ENCODE peak calls at places on chromosomes 11 and 22, in five cellular contexts. G is Calu3; Y is CD4-positive, alpha-beta T cell; K is GM06990; V is esophagus squamous epithelium. B is an unnamed sample.

GRCh38 chr11:65853249-65853979 is 4.6 kb downstream of the CFL1 start:
- DNase-seq in Y (no peak), K (no peak), G (no peak), V (no peak), B (no peak)

GRCh38 chr11:12245091-12245490 is 132.3 kb upstream of the PARVA start:
- DNase-seq in K (no peak), V (no peak), Y (no peak), G (no peak), B (no peak)

GRCh38 chr11:63673579-63673978 is 2.4 kb upstream of the ATL3 start:
- DNase-seq in V (no peak), Y (no peak), K (no peak), G (no peak), B (no peak)

GRCh38 chr11:94731921-94732601 is 36.1 kb upstream of the AMOTL1 start:
- DNase-seq in Y (no peak), V (no peak), K (no peak), G (no peak), B (no peak)

GRCh38 chr22:38317995-38318715 is 922 bp upstream of the CSNK1E start:
- DNase-seq in V (peak; percentile 26), K (no peak), G (peak; percentile 82), Y (no peak), B (peak; percentile 21)

GRCh38 chr11:72838691-72839305 is 24.6 kb downstream of the ATG16L2 start:
- DNase-seq in V (no peak), Y (no peak), K (no peak), G (no peak), B (no peak)

GRCh38 chr11:34558673-34559072 is 45.1 kb upstream of the ELF5 start:
- DNase-seq in V (no peak), K (no peak), G (no peak), Y (no peak), B (no peak)

GRCh38 chr11:111454561-111455192 is 57.5 kb downstream of the BTG4 start:
- DNase-seq in V (no peak), G (peak; percentile 60), Y (no peak), K (no peak), B (peak; percentile 58)

GRCh38 chr11:65884716-65885092 is 3.6 kb downstream of the FIBP start:
- DNase-seq in Y (peak; percentile 75), K (peak; percentile 80), V (no peak), G (peak; percentile 86), B (peak; percentile 81)

GRCh38 chr11:93054881-93055280 is 85.4 kb downstream of the MTNR1B start:
- DNase-seq in G (peak; percentile 6), Y (no peak), K (peak; percentile 6), V (no peak), B (no peak)

GRCh38 chr11:78961186-78961782 is 386.6 kb upstream of the NARS2 start:
- DNase-seq in V (no peak), Y (no peak), G (peak; percentile 62), K (no peak), B (no peak)

GRCh38 chr11:119693253-119693815 is 35.7 kb downstream of the NECTIN1 start:
- DNase-seq in Y (no peak), V (no peak), K (no peak), G (no peak), B (no peak)

GRCh38 chr11:117874910-117875396 is 1.5 kb downstream of the FXYD6 start:
- DNase-seq in V (no peak), Y (no peak), K (no peak), G (no peak), B (no peak)

GRCh38 chr11:120235024-120235628 is 4.8 kb upstream of the POU2F3 start:
- DNase-seq in G (peak; percentile 76), V (no peak), K (peak; percentile 69), Y (peak; percentile 26), B (peak; percentile 52)

GRCh38 chr11:80462211-80462610 is 1021.4 kb upstream of the TENM4 start:
- DNase-seq in V (no peak), G (no peak), Y (no peak), K (no peak), B (no peak)

GRCh38 chr11:15967966-15968365 is 388.4 kb downstream of the SOX6 start:
- DNase-seq in Y (no peak), G (no peak), K (no peak), V (no peak), B (no peak)

GRCh38 chr11:108647387-108647700 is 17.5 kb upstream of the DDX10 start:
- DNase-seq in V (no peak), Y (no peak), G (no peak), K (no peak), B (no peak)

GRCh38 chr11:108643974-108644373 is 20.9 kb upstream of the DDX10 start:
- DNase-seq in V (no peak), K (no peak), G (no peak), Y (no peak), B (no peak)

GRCh38 chr11:108645956-108646355 is 18.9 kb upstream of the DDX10 start:
- DNase-seq in Y (no peak), V (no peak), G (no peak), K (no peak), B (no peak)

GRCh38 chr11:108647701-108648527 is 17.0 kb upstream of the DDX10 start:
- DNase-seq in K (peak; percentile 41), G (peak; percentile 53), Y (peak; percentile 50), V (no peak), B (peak; percentile 62)

GRCh38 chr11:108648528-108648885 is 16.4 kb upstream of the DDX10 start:
- DNase-seq in V (no peak), K (no peak), G (no peak), Y (no peak), B (no peak)
- TF ChIP-seq CTCF in V (no peak), K (no peak), G (no peak), Y (peak; percentile 28), B (no peak)

GRCh38 chr11:103881518-103882070 is 154.8 kb upstream of the DDI1 start:
- DNase-seq in V (no peak), K (no peak), G (no peak), Y (no peak), B (no peak)

GRCh38 chr11:103878646-103879045 is 157.8 kb upstream of the DDI1 start:
- DNase-seq in Y (no peak), G (no peak), V (no peak), K (no peak), B (no peak)

GRCh38 chr11:103875855-103876510 is 160.5 kb upstream of the DDI1 start:
- DNase-seq in G (no peak), K (no peak), Y (no peak), V (no peak), B (no peak)

GRCh38 chr11:103880968-103881367 is 155.5 kb upstream of the DDI1 start:
- DNase-seq in Y (no peak), K (no peak), G (no peak), V (no peak), B (no peak)

GRCh38 chr11:103877221-103877620 is 159.2 kb upstream of the DDI1 start:
- DNase-seq in G (no peak), K (no peak), Y (no peak), V (no peak), B (no peak)
- TF ChIP-seq CTCF in G (no peak), K (no peak), Y (no peak), V (no peak), B (no peak)

DNA sequence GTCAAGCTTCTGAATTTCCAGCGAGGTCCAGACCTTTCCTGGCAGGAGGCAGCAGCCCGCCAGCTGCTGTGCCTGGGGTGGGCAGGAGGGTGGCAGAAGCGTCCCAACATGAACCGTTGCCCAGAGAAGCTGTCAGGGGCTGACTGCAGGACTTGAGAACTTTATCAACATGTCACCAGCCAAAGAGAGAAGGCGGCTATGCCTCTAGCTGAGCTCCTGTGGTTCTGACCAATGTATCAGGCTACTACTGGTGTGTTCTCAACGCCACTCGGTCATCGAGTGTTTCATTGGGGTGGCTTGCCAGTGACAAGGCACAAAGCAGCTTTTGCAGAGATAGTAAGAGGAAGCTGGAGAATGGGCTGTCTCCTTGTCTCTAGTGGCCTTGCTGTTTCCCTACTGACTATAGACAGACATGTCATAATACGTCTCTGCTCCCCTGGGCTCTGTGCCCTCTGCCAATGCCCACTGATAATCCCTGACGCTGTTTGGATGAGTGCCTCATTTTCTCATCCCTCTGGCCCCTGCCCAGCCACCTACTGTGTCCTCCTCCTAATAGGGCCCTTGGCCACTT is 17.6 kb upstream of the ASCC2 start:
- DNase-seq in G (no peak), K (no peak), Y (no peak), V (no peak), B (no peak)
- TF ChIP-seq CTCF in G (no peak), K (no peak), Y (no peak), V (no peak), B (no peak)

GRCh38 chr11:11207428-11207827 is 145.6 kb downstream of the CSNK2A3 start:
- DNase-seq in K (no peak), G (no peak), V (no peak), Y (no peak), B (no peak)
- TF ChIP-seq CTCF in K (peak; percentile 9), G (no peak), V (no peak), Y (no peak), B (peak; percentile 23)

B was measured in neural crest cell.